ENCODE peak calls at places on chromosomes 6 and 20, in six cellular contexts. One of them, this sample, is unnamed.

GRCh38 chr20:63343460-63344150 is 17.5 kb downstream of the CHRNA4 start:
- DNase-seq in A673: no peak
- DNase-seq in uterus: no peak
- DNase-seq in tibial nerve: no peak
- DNase-seq in cardiac muscle cell: no peak
- DNase-seq in GM12865: no peak
- DNase-seq in this sample: no peak

GRCh38 chr20:62246431-62246830 is 8.1 kb downstream of the OSBPL2 start:
- DNase-seq in A673: no peak
- DNase-seq in uterus: no peak
- DNase-seq in tibial nerve: no peak
- DNase-seq in cardiac muscle cell: no peak
- DNase-seq in GM12865: no peak
- DNase-seq in this sample: no peak

GRCh38 chr6:47363736-47364135 is 54.0 kb upstream of the TNFRSF21 start:
- DNase-seq in A673: no peak
- DNase-seq in uterus: no peak
- DNase-seq in tibial nerve: no peak
- DNase-seq in cardiac muscle cell: no peak
- DNase-seq in GM12865: no peak
- DNase-seq in this sample: no peak

GRCh38 chr6:122818866-122819265 is 29.8 kb downstream of the SMPDL3A start:
- DNase-seq in A673: no peak
- DNase-seq in uterus: no peak
- DNase-seq in tibial nerve: no peak
- DNase-seq in cardiac muscle cell: no peak
- DNase-seq in GM12865: no peak
- DNase-seq in this sample: no peak

GRCh38 chr6:147382945-147383554 is 125.4 kb upstream of the SAMD5 start:
- DNase-seq in A673: peak
- DNase-seq in uterus: no peak
- DNase-seq in tibial nerve: no peak
- DNase-seq in cardiac muscle cell: peak
- DNase-seq in GM12865: no peak
- DNase-seq in this sample: no peak

GRCh38 chr20:36311854-36312723 is 6.0 kb downstream of the DLGAP4 start:
- DNase-seq in A673: no peak
- DNase-seq in uterus: no peak
- DNase-seq in tibial nerve: no peak
- DNase-seq in cardiac muscle cell: no peak
- DNase-seq in GM12865: no peak
- DNase-seq in this sample: peak

GRCh38 chr6:139763468-139764214 is 389.2 kb upstream of the CITED2 start:
- DNase-seq in A673: peak
- DNase-seq in uterus: no peak
- DNase-seq in tibial nerve: no peak
- DNase-seq in cardiac muscle cell: peak
- DNase-seq in GM12865: no peak
- DNase-seq in this sample: no peak

GRCh38 chr6:132401120-132401940 is at the start of gene MOXD1:
- DNase-seq in A673: no peak
- DNase-seq in uterus: peak
- DNase-seq in tibial nerve: no peak
- DNase-seq in cardiac muscle cell: peak
- DNase-seq in GM12865: peak
- DNase-seq in this sample: peak

GRCh38 chr6:27132532-27133280 is 114.8 kb upstream of the PRSS16 start:
- DNase-seq in A673: peak
- DNase-seq in uterus: peak
- DNase-seq in tibial nerve: peak
- DNase-seq in cardiac muscle cell: peak
- DNase-seq in GM12865: peak
- DNase-seq in this sample: peak

GRCh38 chr20:313948-314347 is 11.4 kb upstream of the SOX12 start:
- DNase-seq in A673: no peak
- DNase-seq in uterus: no peak
- DNase-seq in tibial nerve: no peak
- DNase-seq in cardiac muscle cell: no peak
- DNase-seq in GM12865: no peak
- DNase-seq in this sample: no peak

GRCh38 chr6:139278190-139278589 is 13.6 kb downstream of the TXLNB start:
- DNase-seq in A673: no peak
- DNase-seq in uterus: no peak
- DNase-seq in tibial nerve: no peak
- DNase-seq in cardiac muscle cell: no peak
- DNase-seq in GM12865: no peak
- DNase-seq in this sample: no peak

GRCh38 chr6:19153981-19154295 is 683.2 kb upstream of the ID4 start:
- DNase-seq in A673: no peak
- DNase-seq in uterus: no peak
- DNase-seq in tibial nerve: no peak
- DNase-seq in cardiac muscle cell: no peak
- DNase-seq in GM12865: no peak
- DNase-seq in this sample: no peak

GRCh38 chr20:33680681-33681080 is 5.5 kb downstream of the E2F1 start:
- DNase-seq in A673: no peak
- DNase-seq in uterus: no peak
- DNase-seq in tibial nerve: no peak
- DNase-seq in cardiac muscle cell: peak
- DNase-seq in GM12865: no peak
- DNase-seq in this sample: no peak

GRCh38 chr6:148518371-148519156 is 175.9 kb downstream of the SASH1 start:
- DNase-seq in A673: no peak
- DNase-seq in uterus: no peak
- DNase-seq in tibial nerve: no peak
- DNase-seq in cardiac muscle cell: no peak
- DNase-seq in GM12865: no peak
- DNase-seq in this sample: no peak

GRCh38 chr6:161067749-161068148 is 76.2 kb downstream of the MAP3K4 start:
- DNase-seq in A673: no peak
- DNase-seq in uterus: no peak
- DNase-seq in tibial nerve: no peak
- DNase-seq in cardiac muscle cell: no peak
- DNase-seq in GM12865: no peak
- DNase-seq in this sample: no peak

GRCh38 chr6:151958332-151958731 is 150.8 kb downstream of the ESR1 start:
- DNase-seq in A673: no peak
- DNase-seq in uterus: no peak
- DNase-seq in tibial nerve: no peak
- DNase-seq in cardiac muscle cell: peak
- DNase-seq in GM12865: no peak
- DNase-seq in this sample: no peak

GRCh38 chr20:36344517-36345132 is 38.5 kb downstream of the DLGAP4 start:
- DNase-seq in A673: peak
- DNase-seq in uterus: no peak
- DNase-seq in tibial nerve: peak
- DNase-seq in cardiac muscle cell: peak
- DNase-seq in GM12865: peak
- DNase-seq in this sample: peak

GRCh38 chr6:56961151-56961550 is 6.2 kb downstream of the BEND6 start:
- DNase-seq in A673: no peak
- DNase-seq in uterus: no peak
- DNase-seq in tibial nerve: no peak
- DNase-seq in cardiac muscle cell: no peak
- DNase-seq in GM12865: peak
- DNase-seq in this sample: no peak

GRCh38 chr20:52031574-52032303 is 159.8 kb downstream of the ZFP64 start:
- DNase-seq in A673: peak
- DNase-seq in uterus: no peak
- DNase-seq in tibial nerve: no peak
- DNase-seq in cardiac muscle cell: peak
- DNase-seq in GM12865: no peak
- DNase-seq in this sample: no peak

GRCh38 chr20:63126876-63127699 is 88.8 kb downstream of the YTHDF1 start:
- DNase-seq in A673: no peak
- DNase-seq in uterus: no peak
- DNase-seq in tibial nerve: no peak
- DNase-seq in cardiac muscle cell: no peak
- DNase-seq in GM12865: no peak
- DNase-seq in this sample: peak

GRCh38 chr6:44150317-44150917 is 8.2 kb upstream of the CAPN11 start:
- DNase-seq in A673: no peak
- DNase-seq in uterus: no peak
- DNase-seq in tibial nerve: no peak
- DNase-seq in cardiac muscle cell: no peak
- DNase-seq in GM12865: no peak
- DNase-seq in this sample: no peak

GRCh38 chr20:8148501-8148900 is 16.4 kb downstream of the PLCB1 start:
- DNase-seq in A673: no peak
- DNase-seq in uterus: no peak
- DNase-seq in tibial nerve: no peak
- DNase-seq in cardiac muscle cell: no peak
- DNase-seq in GM12865: no peak
- DNase-seq in this sample: no peak

GRCh38 chr20:258963-259362 is 1.4 kb downstream of the DEFB132 start:
- DNase-seq in A673: no peak
- DNase-seq in uterus: no peak
- DNase-seq in tibial nerve: no peak
- DNase-seq in cardiac muscle cell: peak
- DNase-seq in GM12865: peak
- DNase-seq in this sample: no peak

GRCh38 chr20:14401479-14402138 is 64.2 kb upstream of the FLRT3 start:
- DNase-seq in A673: peak
- DNase-seq in uterus: no peak
- DNase-seq in tibial nerve: no peak
- DNase-seq in cardiac muscle cell: no peak
- DNase-seq in GM12865: peak
- DNase-seq in this sample: no peak

GRCh38 chr20:4875578-4876067 is 125.7 kb downstream of the SLC23A2 start:
- DNase-seq in A673: peak
- DNase-seq in uterus: no peak
- DNase-seq in tibial nerve: no peak
- DNase-seq in cardiac muscle cell: no peak
- DNase-seq in GM12865: peak
- DNase-seq in this sample: peak

GRCh38 chr6:147787407-147787806 is 278.9 kb downstream of the SAMD5 start:
- DNase-seq in A673: peak
- DNase-seq in uterus: no peak
- DNase-seq in tibial nerve: no peak
- DNase-seq in cardiac muscle cell: no peak
- DNase-seq in GM12865: no peak
- DNase-seq in this sample: no peak

GRCh38 chr20:34268851-34269668 is 27.8 kb downstream of the ASIP start:
- DNase-seq in A673: peak
- DNase-seq in uterus: peak
- DNase-seq in tibial nerve: no peak
- DNase-seq in cardiac muscle cell: peak
- DNase-seq in GM12865: no peak
- DNase-seq in this sample: no peak

GRCh38 chr6:52759085-52759484 is 4.2 kb downstream of the GSTA2 start:
- DNase-seq in A673: no peak
- DNase-seq in uterus: no peak
- DNase-seq in tibial nerve: no peak
- DNase-seq in cardiac muscle cell: peak
- DNase-seq in GM12865: no peak
- DNase-seq in this sample: no peak
- TF ChIP-seq CTCF in A673: no peak
- TF ChIP-seq CTCF in uterus: no peak
- TF ChIP-seq CTCF in tibial nerve: no peak
- TF ChIP-seq CTCF in cardiac muscle cell: no peak
- TF ChIP-seq CTCF in GM12865: no peak
- TF ChIP-seq CTCF in this sample: no peak

DNA sequence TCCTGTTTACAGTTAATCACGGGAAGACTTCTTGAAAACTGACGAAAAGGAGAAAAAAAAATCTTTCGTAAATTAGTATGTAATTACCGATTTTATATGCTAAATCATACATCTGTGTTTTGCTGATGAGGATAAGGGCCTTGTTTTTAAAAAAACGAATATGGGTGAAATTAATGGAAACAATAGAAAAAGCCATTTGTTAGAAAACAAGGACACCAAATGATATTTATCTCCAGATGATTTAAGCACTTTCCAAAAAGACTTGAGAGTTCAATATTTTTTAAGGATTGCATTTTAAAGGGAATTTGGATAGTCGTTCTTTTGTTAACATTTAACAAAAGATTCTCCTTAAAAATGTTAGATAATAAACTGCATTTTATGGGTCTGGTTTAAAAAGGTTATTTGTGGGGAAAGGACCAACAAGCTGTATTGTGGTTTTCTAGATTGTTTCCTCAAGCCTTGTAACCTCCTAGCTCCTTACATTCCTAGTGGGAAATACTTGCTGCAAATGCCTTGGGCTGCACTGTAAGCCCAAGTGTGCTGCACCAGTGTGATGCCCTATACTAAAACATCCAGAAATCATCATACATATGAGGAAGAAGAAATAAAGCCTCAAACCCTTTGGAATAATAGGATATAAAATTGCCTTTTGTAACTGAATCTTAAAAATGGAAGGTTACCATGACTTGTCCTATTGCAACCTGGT is 1.5 kb upstream of the PHIP start:
- DNase-seq in A673: no peak
- DNase-seq in uterus: no peak
- DNase-seq in tibial nerve: no peak
- DNase-seq in cardiac muscle cell: peak
- DNase-seq in GM12865: no peak
- DNase-seq in this sample: no peak
- H3K4me3 ChIP-seq in A673: peak
- H3K4me3 ChIP-seq in uterus: peak
- H3K4me3 ChIP-seq in tibial nerve: peak
- H3K4me3 ChIP-seq in cardiac muscle cell: peak
- H3K4me3 ChIP-seq in GM12865: peak
- H3K4me3 ChIP-seq in this sample: peak

GRCh38 chr6:109393882-109394281 is 11.6 kb upstream of the CD164 start:
- DNase-seq in A673: peak
- DNase-seq in uterus: no peak
- DNase-seq in tibial nerve: no peak
- DNase-seq in cardiac muscle cell: no peak
- DNase-seq in GM12865: no peak
- DNase-seq in this sample: no peak

GRCh38 chr6:109396319-109396718 is 14.1 kb upstream of the CD164 start:
- DNase-seq in A673: no peak
- DNase-seq in uterus: no peak
- DNase-seq in tibial nerve: no peak
- DNase-seq in cardiac muscle cell: no peak
- DNase-seq in GM12865: no peak
- DNase-seq in this sample: no peak

GRCh38 chr6:109397020-109397419 is 14.8 kb upstream of the CD164 start:
- DNase-seq in A673: peak
- DNase-seq in uterus: no peak
- DNase-seq in tibial nerve: no peak
- DNase-seq in cardiac muscle cell: peak
- DNase-seq in GM12865: no peak
- DNase-seq in this sample: no peak
- TF ChIP-seq CTCF in A673: peak
- TF ChIP-seq CTCF in uterus: peak
- TF ChIP-seq CTCF in tibial nerve: peak
- TF ChIP-seq CTCF in cardiac muscle cell: peak
- TF ChIP-seq CTCF in GM12865: no peak
- TF ChIP-seq CTCF in this sample: peak

DNA sequence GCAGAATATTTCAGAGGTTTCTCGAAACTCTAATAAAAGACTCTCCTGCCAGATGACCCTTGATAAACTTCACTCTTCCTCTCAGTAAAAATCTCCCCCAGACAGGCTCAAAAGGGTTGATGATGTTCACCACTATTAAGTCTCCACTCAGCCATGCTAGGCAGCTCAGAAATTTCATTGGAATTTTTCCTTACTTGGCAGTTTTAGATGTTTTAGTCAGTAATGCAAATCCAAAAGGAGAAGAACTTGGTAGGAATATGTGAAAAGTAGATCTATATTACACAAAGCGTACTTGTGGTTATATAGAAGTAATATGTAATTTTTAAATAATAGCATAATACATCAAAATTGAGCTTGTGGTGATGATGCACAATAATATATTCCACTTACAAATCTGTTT is 333.0 kb downstream of the PHF3 start:
- DNase-seq in A673: no peak
- DNase-seq in uterus: no peak
- DNase-seq in tibial nerve: no peak
- DNase-seq in cardiac muscle cell: no peak
- DNase-seq in GM12865: no peak
- DNase-seq in this sample: no peak
- H3K4me3 ChIP-seq in A673: no peak
- H3K4me3 ChIP-seq in uterus: no peak
- H3K4me3 ChIP-seq in tibial nerve: no peak
- H3K4me3 ChIP-seq in cardiac muscle cell: no peak
- H3K4me3 ChIP-seq in GM12865: no peak
- H3K4me3 ChIP-seq in this sample: no peak